ENCODE peak calls at places on chromosome 1, in five cellular contexts. K, B, L, T and N are unnamed samples.

GRCh38 chr1:109466440-109467300 is at the start of gene SYPL2:
- DNase-seq in K (no peak), B (no peak), L (no peak), T (peak), N (no peak)

GRCh38 chr1:13498553-13498952 is 15.2 kb downstream of the LRRC38 start:
- DNase-seq in K (peak), B (no peak), L (no peak), T (no peak), N (no peak)

GRCh38 chr1:229129306-229130027 is 141.4 kb upstream of the RAB4A start:
- DNase-seq in K (no peak), B (no peak), L (peak), T (no peak), N (no peak)

GRCh38 chr1:182459949-182460348 is 10.0 kb downstream of the RGSL1 start:
- DNase-seq in K (no peak), B (no peak), L (no peak), T (no peak), N (no peak)

GRCh38 chr1:40923511-40924020 is 55.9 kb upstream of the CTPS1 start:
- DNase-seq in K (no peak), B (no peak), L (no peak), T (no peak), N (no peak)

GRCh38 chr1:193462629-193463320 is 276.4 kb upstream of the B3GALT2 start:
- DNase-seq in K (peak), B (peak), L (no peak), T (no peak), N (no peak)

GRCh38 chr1:232904131-232904530 is 46.3 kb upstream of the NTPCR start:
- DNase-seq in K (no peak), B (no peak), L (no peak), T (no peak), N (no peak)

GRCh38 chr1:115251340-115251748 is 86.7 kb downstream of the NGF start:
- DNase-seq in K (no peak), B (peak), L (no peak), T (no peak), N (peak)

GRCh38 chr1:81349194-81349965 is 451.4 kb upstream of the ADGRL2 start:
- DNase-seq in K (no peak), B (no peak), L (no peak), T (no peak), N (no peak)

GRCh38 chr1:16927711-16928485 is 6.2 kb downstream of the CROCC start:
- DNase-seq in K (no peak), B (no peak), L (no peak), T (no peak), N (no peak)